ENCODE peak calls at places on chromosomes 3 and 15, in five cellular contexts. One of them, this sample, is unnamed.

GRCh38 chr15:57477736-57478522 is 101.6 kb downstream of the CGNL1 start:
- DNase-seq in IMR-90: no peak
- DNase-seq in nephron progenitor cell: no peak
- DNase-seq in dorsolateral prefrontal cortex: no peak
- DNase-seq in mesothelial cell of epicardium: no peak
- DNase-seq in this sample: peak

GRCh38 chr3:134360046-134360445 is 14.2 kb downstream of the AMOTL2 start:
- DNase-seq in nephron progenitor cell: no peak
- DNase-seq in dorsolateral prefrontal cortex: peak
- DNase-seq in IMR-90: no peak
- DNase-seq in mesothelial cell of epicardium: no peak
- DNase-seq in this sample: no peak

GRCh38 chr3:150385296-150386242 is 22.5 kb upstream of the TSC22D2 start:
- DNase-seq in dorsolateral prefrontal cortex: no peak
- DNase-seq in nephron progenitor cell: no peak
- DNase-seq in mesothelial cell of epicardium: no peak
- DNase-seq in IMR-90: no peak
- DNase-seq in this sample: no peak

GRCh38 chr3:148075829-148076716 is 621.6 kb upstream of the AGTR1 start:
- DNase-seq in mesothelial cell of epicardium: no peak
- DNase-seq in nephron progenitor cell: peak
- DNase-seq in IMR-90: peak
- DNase-seq in dorsolateral prefrontal cortex: no peak
- DNase-seq in this sample: no peak

GRCh38 chr3:44323341-44323955 is 15.1 kb upstream of the TCAIM start:
- DNase-seq in dorsolateral prefrontal cortex: no peak
- DNase-seq in IMR-90: peak
- DNase-seq in mesothelial cell of epicardium: peak
- DNase-seq in nephron progenitor cell: peak
- DNase-seq in this sample: peak

GRCh38 chr3:155853214-155854146 is 747 bp downstream of the SLC33A1 start:
- DNase-seq in IMR-90: peak
- DNase-seq in nephron progenitor cell: peak
- DNase-seq in mesothelial cell of epicardium: no peak
- DNase-seq in dorsolateral prefrontal cortex: no peak
- DNase-seq in this sample: peak

GRCh38 chr3:110821586-110821985 is 250.0 kb upstream of the NECTIN3 start:
- DNase-seq in IMR-90: peak
- DNase-seq in mesothelial cell of epicardium: no peak
- DNase-seq in nephron progenitor cell: no peak
- DNase-seq in dorsolateral prefrontal cortex: no peak
- DNase-seq in this sample: no peak

GRCh38 chr3:170355738-170356595 is 1.5 kb upstream of the SKIL start:
- DNase-seq in dorsolateral prefrontal cortex: no peak
- DNase-seq in nephron progenitor cell: peak
- DNase-seq in mesothelial cell of epicardium: peak
- DNase-seq in IMR-90: peak
- DNase-seq in this sample: no peak

DNA sequence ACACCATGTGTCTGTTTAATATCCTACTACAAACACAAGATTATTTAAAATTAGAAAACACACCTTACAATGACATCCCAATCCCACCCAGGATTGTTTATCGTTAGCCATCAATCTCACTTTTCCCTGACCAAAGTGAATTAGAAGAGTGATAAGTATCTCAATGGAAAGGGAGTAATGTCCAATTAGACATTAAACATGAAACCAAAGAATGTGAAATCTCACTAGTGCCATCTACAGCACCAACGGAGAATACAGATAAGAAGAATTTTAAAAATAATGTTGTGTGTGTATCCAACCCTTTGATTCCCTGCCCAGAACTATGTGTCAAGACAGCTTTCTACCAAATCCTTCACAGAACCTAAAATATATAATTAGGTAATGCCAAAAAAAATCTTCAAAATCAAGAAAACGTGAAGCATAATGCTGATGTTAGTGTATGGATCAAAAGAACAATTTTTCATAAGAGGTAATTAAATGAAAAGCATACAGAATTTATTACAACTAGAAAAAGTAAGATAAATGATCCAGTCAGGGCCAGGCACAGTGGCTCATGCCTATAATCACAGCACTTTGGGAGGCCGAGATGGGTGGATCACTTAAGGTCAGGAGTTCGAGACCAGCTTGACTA is 64.2 kb downstream of the SCAPER start:
- DNase-seq in IMR-90: peak
- DNase-seq in dorsolateral prefrontal cortex: no peak
- DNase-seq in mesothelial cell of epicardium: no peak
- DNase-seq in nephron progenitor cell: no peak
- DNase-seq in this sample: no peak
- TF ChIP-seq CTCF in IMR-90: peak
- TF ChIP-seq CTCF in dorsolateral prefrontal cortex: peak
- TF ChIP-seq CTCF in mesothelial cell of epicardium: peak
- TF ChIP-seq CTCF in nephron progenitor cell: peak
- TF ChIP-seq CTCF in this sample: peak

GRCh38 chr3:194369522-194370279 is at the start of gene LRRC15:
- DNase-seq in dorsolateral prefrontal cortex: no peak
- DNase-seq in mesothelial cell of epicardium: no peak
- DNase-seq in IMR-90: peak
- DNase-seq in nephron progenitor cell: peak
- DNase-seq in this sample: no peak
- TF ChIP-seq CTCF in dorsolateral prefrontal cortex: no peak
- TF ChIP-seq CTCF in mesothelial cell of epicardium: no peak
- TF ChIP-seq CTCF in IMR-90: no peak
- TF ChIP-seq CTCF in nephron progenitor cell: no peak
- TF ChIP-seq CTCF in this sample: no peak

DNA sequence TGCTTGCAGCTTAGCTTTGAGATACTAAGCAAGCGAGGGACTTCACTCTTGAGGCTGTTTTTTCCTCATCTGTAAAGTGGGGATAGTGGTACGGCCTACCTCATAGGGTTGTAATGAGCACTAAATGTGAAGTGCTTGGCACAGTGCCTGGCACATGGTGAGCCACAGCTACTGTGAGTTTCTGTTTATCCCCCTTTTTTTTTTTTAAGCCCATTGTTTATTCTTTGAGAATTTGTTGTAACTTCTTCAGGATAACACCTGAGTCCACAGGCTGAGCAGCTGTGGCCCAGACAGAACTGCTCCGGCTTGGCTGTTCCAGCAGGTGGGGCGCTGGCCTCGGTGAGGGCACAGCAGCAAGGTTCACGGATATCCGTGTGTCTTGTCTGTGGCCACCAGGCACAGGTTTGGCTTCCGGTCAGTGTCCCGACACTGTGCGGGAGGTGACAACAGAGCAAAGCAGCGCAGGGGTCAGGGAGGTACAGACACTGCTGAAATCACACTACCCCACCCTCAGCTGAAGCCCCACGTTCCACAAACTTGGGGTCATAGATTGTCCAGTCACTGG is 7.3 kb upstream of the ISG20 start:
- DNase-seq in mesothelial cell of epicardium: no peak
- DNase-seq in dorsolateral prefrontal cortex: peak
- DNase-seq in IMR-90: no peak
- DNase-seq in nephron progenitor cell: no peak
- DNase-seq in this sample: no peak
- TF ChIP-seq CTCF in mesothelial cell of epicardium: no peak
- TF ChIP-seq CTCF in dorsolateral prefrontal cortex: no peak
- TF ChIP-seq CTCF in IMR-90: no peak
- TF ChIP-seq CTCF in nephron progenitor cell: no peak
- TF ChIP-seq CTCF in this sample: no peak

DNA sequence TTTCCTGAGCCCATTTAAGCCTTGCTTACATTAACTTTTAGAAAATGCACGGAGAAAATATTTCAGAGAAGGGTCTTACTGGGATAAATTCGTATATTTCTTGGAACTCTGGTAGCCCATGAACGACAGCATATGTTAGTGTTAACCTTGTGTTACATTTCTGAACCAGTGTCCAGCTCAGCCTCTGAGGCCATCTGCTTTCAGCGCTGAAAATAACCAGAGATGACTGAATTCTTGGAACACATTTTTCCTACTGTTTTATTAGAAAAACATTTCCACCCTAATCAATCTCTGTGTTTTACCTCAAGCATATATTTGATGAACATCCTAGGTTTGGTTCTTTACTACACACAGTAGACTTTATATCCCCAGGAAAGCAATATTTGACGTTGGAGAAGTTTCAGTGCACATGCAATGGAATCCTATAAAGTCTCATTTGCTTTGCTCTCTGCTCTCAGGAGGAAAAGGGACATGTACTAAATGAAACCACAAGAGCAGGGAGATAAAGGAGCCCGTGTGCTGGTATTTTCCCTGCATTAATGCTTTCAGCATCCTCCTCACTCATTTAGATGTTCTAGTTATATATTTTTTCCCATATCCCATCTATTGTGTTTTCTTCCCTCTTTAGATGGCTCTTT is 151.8 kb upstream of the KCNMB2 start:
- DNase-seq in mesothelial cell of epicardium: no peak
- DNase-seq in nephron progenitor cell: no peak
- DNase-seq in IMR-90: no peak
- DNase-seq in dorsolateral prefrontal cortex: no peak
- DNase-seq in this sample: no peak
- TF ChIP-seq CTCF in mesothelial cell of epicardium: no peak
- TF ChIP-seq CTCF in nephron progenitor cell: no peak
- TF ChIP-seq CTCF in IMR-90: no peak
- TF ChIP-seq CTCF in dorsolateral prefrontal cortex: no peak
- TF ChIP-seq CTCF in this sample: no peak

GRCh38 chr3:197183582-197183981 is 114.8 kb downstream of the DLG1 start:
- DNase-seq in nephron progenitor cell: no peak
- DNase-seq in mesothelial cell of epicardium: no peak
- DNase-seq in IMR-90: no peak
- DNase-seq in dorsolateral prefrontal cortex: no peak
- DNase-seq in this sample: no peak

GRCh38 chr3:197189633-197190032 is 108.8 kb downstream of the DLG1 start:
- DNase-seq in nephron progenitor cell: no peak
- DNase-seq in mesothelial cell of epicardium: no peak
- DNase-seq in dorsolateral prefrontal cortex: no peak
- DNase-seq in IMR-90: no peak
- DNase-seq in this sample: no peak

GRCh38 chr3:197191897-197192296 is 106.5 kb downstream of the DLG1 start:
- DNase-seq in nephron progenitor cell: no peak
- DNase-seq in IMR-90: no peak
- DNase-seq in mesothelial cell of epicardium: no peak
- DNase-seq in dorsolateral prefrontal cortex: no peak
- DNase-seq in this sample: no peak

GRCh38 chr3:197181751-197182150 is 116.7 kb downstream of the DLG1 start:
- DNase-seq in dorsolateral prefrontal cortex: no peak
- DNase-seq in nephron progenitor cell: no peak
- DNase-seq in mesothelial cell of epicardium: no peak
- DNase-seq in IMR-90: peak
- DNase-seq in this sample: no peak

GRCh38 chr3:197186887-197187588 is 111.4 kb downstream of the DLG1 start:
- DNase-seq in nephron progenitor cell: no peak
- DNase-seq in IMR-90: peak
- DNase-seq in mesothelial cell of epicardium: no peak
- DNase-seq in dorsolateral prefrontal cortex: no peak
- DNase-seq in this sample: no peak
- TF ChIP-seq CTCF in nephron progenitor cell: peak
- TF ChIP-seq CTCF in IMR-90: peak
- TF ChIP-seq CTCF in mesothelial cell of epicardium: peak
- TF ChIP-seq CTCF in dorsolateral prefrontal cortex: peak
- TF ChIP-seq CTCF in this sample: peak

GRCh38 chr15:93617443-93617842 is 528.4 kb upstream of the RGMA start:
- DNase-seq in nephron progenitor cell: no peak
- DNase-seq in IMR-90: no peak
- DNase-seq in mesothelial cell of epicardium: no peak
- DNase-seq in dorsolateral prefrontal cortex: no peak
- DNase-seq in this sample: no peak
- TF ChIP-seq CTCF in nephron progenitor cell: no peak
- TF ChIP-seq CTCF in IMR-90: no peak
- TF ChIP-seq CTCF in mesothelial cell of epicardium: no peak
- TF ChIP-seq CTCF in dorsolateral prefrontal cortex: no peak
- TF ChIP-seq CTCF in this sample: peak

GRCh38 chr3:16828815-16829214 is 55.9 kb upstream of the PLCL2 start:
- DNase-seq in mesothelial cell of epicardium: no peak
- DNase-seq in IMR-90: peak
- DNase-seq in dorsolateral prefrontal cortex: no peak
- DNase-seq in nephron progenitor cell: peak
- DNase-seq in this sample: no peak
- TF ChIP-seq CTCF in mesothelial cell of epicardium: peak
- TF ChIP-seq CTCF in IMR-90: peak
- TF ChIP-seq CTCF in dorsolateral prefrontal cortex: no peak
- TF ChIP-seq CTCF in nephron progenitor cell: peak
- TF ChIP-seq CTCF in this sample: peak

DNA sequence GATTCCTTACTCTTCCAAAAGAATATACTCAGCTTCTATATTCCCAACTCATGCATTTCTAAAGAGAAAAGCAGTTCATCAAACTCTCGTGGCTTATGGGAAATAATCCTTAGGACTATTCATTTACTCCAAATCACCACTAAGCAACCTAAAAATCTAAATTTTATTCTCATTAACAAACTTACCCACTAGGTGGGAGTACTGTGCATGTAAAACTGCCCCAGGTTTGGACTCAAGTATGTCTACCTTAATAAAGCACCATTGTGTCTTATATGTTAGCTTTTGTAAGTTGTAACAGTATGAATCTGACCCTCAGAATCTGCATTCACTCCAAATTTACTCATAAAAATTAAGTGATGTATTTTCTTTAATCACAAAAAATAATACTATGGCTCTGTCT is 25.3 kb downstream of the RAD18 start:
- DNase-seq in IMR-90: peak
- DNase-seq in nephron progenitor cell: no peak
- DNase-seq in dorsolateral prefrontal cortex: no peak
- DNase-seq in mesothelial cell of epicardium: no peak
- DNase-seq in this sample: no peak
- TF ChIP-seq CTCF in IMR-90: peak
- TF ChIP-seq CTCF in nephron progenitor cell: peak
- TF ChIP-seq CTCF in dorsolateral prefrontal cortex: no peak
- TF ChIP-seq CTCF in mesothelial cell of epicardium: peak
- TF ChIP-seq CTCF in this sample: peak

GRCh38 chr3:52292247-52293065 is 4.8 kb downstream of the GLYCTK start:
- DNase-seq in nephron progenitor cell: no peak
- DNase-seq in IMR-90: no peak
- DNase-seq in mesothelial cell of epicardium: no peak
- DNase-seq in dorsolateral prefrontal cortex: no peak
- DNase-seq in this sample: no peak
- TF ChIP-seq CTCF in nephron progenitor cell: no peak
- TF ChIP-seq CTCF in IMR-90: no peak
- TF ChIP-seq CTCF in mesothelial cell of epicardium: no peak
- TF ChIP-seq CTCF in dorsolateral prefrontal cortex: no peak
- TF ChIP-seq CTCF in this sample: no peak

GRCh38 chr15:83066761-83067637 is at the start of gene BTBD1:
- DNase-seq in mesothelial cell of epicardium: peak
- DNase-seq in nephron progenitor cell: peak
- DNase-seq in IMR-90: peak
- DNase-seq in dorsolateral prefrontal cortex: peak
- DNase-seq in this sample: peak
- TF ChIP-seq CTCF in mesothelial cell of epicardium: no peak
- TF ChIP-seq CTCF in nephron progenitor cell: no peak
- TF ChIP-seq CTCF in IMR-90: peak
- TF ChIP-seq CTCF in dorsolateral prefrontal cortex: peak
- TF ChIP-seq CTCF in this sample: no peak

This sample was measured in progenitor cell of endocrine pancreas.